ENCODE peak calls at places on chromosomes 7 and 10, in six cellular contexts. I is neural progenitor cell, H is PC-3, Z is SK-N-SH, M is HCT116, F is MM.1S. D is an unnamed sample.

GRCh38 chr10:34046651-34047050 is 712.2 kb upstream of the NRP1 start:
- DNase-seq in I (no peak), H (no peak), Z (no peak), M (no peak), F (no peak), D (no peak)

GRCh38 chr7:94043299-94043698 is 39.1 kb upstream of the BET1 start:
- DNase-seq in I (no peak), H (peak), Z (no peak), M (no peak), F (no peak), D (peak)

GRCh38 chr7:50497068-50497642 is 47.0 kb upstream of the FIGNL1 start:
- DNase-seq in I (no peak), H (no peak), Z (peak), M (no peak), F (no peak), D (peak)

GRCh38 chr7:37645276-37646040 is 38.1 kb upstream of the GPR141 start:
- DNase-seq in I (no peak), H (no peak), Z (no peak), M (no peak), F (peak), D (no peak)

GRCh38 chr7:141221007-141221612 is 147.2 kb downstream of the TMEM178B start:
- DNase-seq in I (peak), H (peak), Z (no peak), M (no peak), F (peak), D (no peak)

GRCh38 chr7:107779647-107780099 is 23.4 kb downstream of the SLC26A3 start:
- DNase-seq in I (no peak), H (no peak), Z (no peak), M (no peak), F (no peak), D (no peak)

GRCh38 chr10:104020020-104020419 is 53.1 kb downstream of the SLK start:
- DNase-seq in I (no peak), H (no peak), Z (no peak), M (no peak), F (no peak), D (no peak)

GRCh38 chr7:156473476-156474240 is 166.9 kb upstream of the RNF32 start:
- DNase-seq in I (peak), H (peak), Z (peak), M (peak), F (peak), D (peak)

GRCh38 chr7:92331508-92331907 is 85.7 kb downstream of the ANKIB1 start:
- DNase-seq in I (no peak), H (no peak), Z (no peak), M (no peak), F (no peak), D (no peak)

GRCh38 chr7:50145801-50146338 is 52.8 kb upstream of the ZPBP start:
- DNase-seq in I (no peak), H (no peak), Z (no peak), M (no peak), F (no peak), D (no peak)

GRCh38 chr10:118760265-118760664 is 5.5 kb upstream of the CACUL1 start:
- DNase-seq in I (peak), H (no peak), Z (no peak), M (no peak), F (no peak), D (no peak)

GRCh38 chr10:121681171-121681752 is 83.0 kb upstream of the FGFR2 start:
- DNase-seq in I (peak), H (no peak), Z (no peak), M (no peak), F (no peak), D (no peak)

GRCh38 chr10:61978965-61979364 is 77.5 kb downstream of the ARID5B start:
- DNase-seq in I (no peak), H (peak), Z (no peak), M (no peak), F (no peak), D (no peak)

GRCh38 chr10:68826764-68827591 is at the start of gene STOX1:
- DNase-seq in I (peak), H (peak), Z (peak), M (peak), F (peak), D (peak)

GRCh38 chr7:41808541-41808940 is 105.7 kb upstream of the INHBA start:
- DNase-seq in I (peak), H (no peak), Z (no peak), M (no peak), F (no peak), D (no peak)

GRCh38 chr7:122291189-122291588 is 13.4 kb downstream of the FEZF1 start:
- DNase-seq in I (no peak), H (no peak), Z (no peak), M (no peak), F (no peak), D (no peak)

GRCh38 chr7:55019329-55019690 is 493 bp downstream of the EGFR start:
- DNase-seq in I (peak), H (peak), Z (no peak), M (no peak), F (no peak), D (peak)

GRCh38 chr7:151063212-151063561 is 3.8 kb downstream of the SLC4A2 start:
- DNase-seq in I (no peak), H (peak), Z (no peak), M (no peak), F (no peak), D (peak)

GRCh38 chr10:70753841-70754621 is 31.1 kb downstream of the TBATA start:
- DNase-seq in I (no peak), H (no peak), Z (no peak), M (no peak), F (no peak), D (peak)

GRCh38 chr10:29141761-29142160 is 147.1 kb upstream of the LYZL1 start:
- DNase-seq in I (no peak), H (peak), Z (peak), M (no peak), F (no peak), D (peak)

GRCh38 chr7:26574476-26574875 is 282.8 kb downstream of the SNX10 start:
- DNase-seq in I (no peak), H (peak), Z (no peak), M (no peak), F (no peak), D (peak)

GRCh38 chr10:44925811-44926760 is 14.9 kb downstream of the TMEM72 start:
- DNase-seq in I (no peak), H (no peak), Z (no peak), M (no peak), F (no peak), D (no peak)

GRCh38 chr7:80410081-80410480 is 101.8 kb downstream of the GNAT3 start:
- DNase-seq in I (peak), H (no peak), Z (no peak), M (no peak), F (no peak), D (peak)

GRCh38 chr10:35005868-35006267 is 84.3 kb downstream of the CUL2 start:
- DNase-seq in I (no peak), H (peak), Z (no peak), M (no peak), F (no peak), D (peak)

GRCh38 chr10:51159841-51160240 is 85.6 kb downstream of the PRKG1 start:
- DNase-seq in I (no peak), H (no peak), Z (no peak), M (no peak), F (no peak), D (peak)

GRCh38 chr7:47677664-47678063 is 95.8 kb upstream of the TNS3 start:
- DNase-seq in I (no peak), H (peak), Z (no peak), M (no peak), F (no peak), D (peak)

GRCh38 chr7:138752568-138753518 is 45.0 kb upstream of the TMEM213 start:
- DNase-seq in I (peak), H (peak), Z (peak), M (peak), F (peak), D (peak)

GRCh38 chr7:100837099-100837836 is 9.9 kb upstream of the EPHB4 start:
- DNase-seq in I (peak), H (no peak), Z (peak), M (peak), F (peak), D (peak)

GRCh38 chr7:134703241-134703594 is 56.6 kb downstream of the BPGM start:
- DNase-seq in I (no peak), H (no peak), Z (no peak), M (no peak), F (no peak), D (no peak)

GRCh38 chr10:45006631-45007030 is 5.9 kb downstream of the ZNF22 start:
- DNase-seq in I (no peak), H (no peak), Z (no peak), M (no peak), F (no peak), D (no peak)

GRCh38 chr10:111089293-111089692 is 12.5 kb downstream of the ADRA2A start:
- DNase-seq in I (no peak), H (no peak), Z (no peak), M (no peak), F (no peak), D (no peak)

GRCh38 chr10:132272061-132272766 is 35.5 kb downstream of the STK32C start:
- DNase-seq in I (no peak), H (no peak), Z (no peak), M (no peak), F (no peak), D (peak)

GRCh38 chr10:34815174-34816066 is at the start of gene PARD3:
- DNase-seq in I (peak), H (peak), Z (peak), M (no peak), F (peak), D (peak)

GRCh38 chr7:85682819-85683218 is 496.0 kb upstream of the SEMA3D start:
- DNase-seq in I (no peak), H (no peak), Z (no peak), M (no peak), F (no peak), D (peak)

GRCh38 chr10:131577178-131577555 is 265.6 kb upstream of the TCERG1L start:
- DNase-seq in I (no peak), H (no peak), Z (no peak), M (no peak), F (no peak), D (no peak)

GRCh38 chr10:110190170-110190569 is 17.2 kb upstream of the MXI1 start:
- DNase-seq in I (no peak), H (no peak), Z (no peak), M (no peak), F (no peak), D (no peak)

GRCh38 chr7:39589323-39590111 is 23.3 kb downstream of the YAE1 start:
- DNase-seq in I (peak), H (peak), Z (no peak), M (peak), F (peak), D (peak)

GRCh38 chr7:19069842-19070241 is 47.6 kb downstream of the TWIST1 start:
- DNase-seq in I (peak), H (peak), Z (no peak), M (no peak), F (no peak), D (no peak)

GRCh38 chr10:121702351-121703320 is 104.4 kb upstream of the FGFR2 start:
- DNase-seq in I (no peak), H (peak), Z (no peak), M (no peak), F (no peak), D (peak)

GRCh38 chr7:95578299-95578855 is 17.9 kb downstream of the PDK4 start:
- DNase-seq in I (no peak), H (no peak), Z (no peak), M (no peak), F (peak), D (no peak)

DNA sequence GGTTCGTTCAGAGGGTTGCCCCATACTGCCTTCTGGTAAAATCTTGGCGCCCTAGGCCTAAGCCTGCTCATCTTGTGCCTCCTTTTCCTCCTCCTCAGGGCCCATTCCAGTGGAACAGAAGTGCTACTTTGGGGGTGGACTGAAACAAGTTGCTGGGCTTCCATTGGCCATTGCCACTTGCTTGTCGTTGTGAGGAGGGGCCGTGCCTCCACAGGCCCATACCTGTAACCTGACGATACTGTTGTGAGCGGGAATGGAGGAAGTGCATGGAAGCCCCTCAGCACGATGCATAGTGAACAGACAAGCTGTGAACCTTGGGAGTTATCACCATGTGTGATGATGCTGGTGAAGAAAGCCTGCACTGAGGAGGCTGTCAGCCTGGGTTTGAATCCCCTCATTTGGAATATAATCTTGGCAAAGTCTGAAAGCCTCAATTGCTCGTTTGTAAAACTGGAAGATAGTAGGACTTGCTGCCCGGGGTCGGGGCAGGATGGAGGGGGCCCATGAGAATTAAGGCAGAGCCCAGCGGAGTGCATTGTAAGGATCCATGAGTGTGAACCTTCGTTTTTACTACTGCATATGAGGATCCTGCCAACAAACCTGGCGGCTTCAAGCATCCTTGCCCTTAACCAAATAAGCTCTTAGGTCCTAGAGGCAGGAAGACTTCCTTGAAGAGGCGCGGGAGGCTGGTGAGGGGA is 671 bp upstream of the PAPSS2 start:
- DNase-seq in I (no peak), H (no peak), Z (no peak), M (no peak), F (no peak), D (no peak)
- H3K9ac ChIP-seq in I (no peak), H (no peak), Z (peak), M (no peak), F (no peak), D (peak)

DNA sequence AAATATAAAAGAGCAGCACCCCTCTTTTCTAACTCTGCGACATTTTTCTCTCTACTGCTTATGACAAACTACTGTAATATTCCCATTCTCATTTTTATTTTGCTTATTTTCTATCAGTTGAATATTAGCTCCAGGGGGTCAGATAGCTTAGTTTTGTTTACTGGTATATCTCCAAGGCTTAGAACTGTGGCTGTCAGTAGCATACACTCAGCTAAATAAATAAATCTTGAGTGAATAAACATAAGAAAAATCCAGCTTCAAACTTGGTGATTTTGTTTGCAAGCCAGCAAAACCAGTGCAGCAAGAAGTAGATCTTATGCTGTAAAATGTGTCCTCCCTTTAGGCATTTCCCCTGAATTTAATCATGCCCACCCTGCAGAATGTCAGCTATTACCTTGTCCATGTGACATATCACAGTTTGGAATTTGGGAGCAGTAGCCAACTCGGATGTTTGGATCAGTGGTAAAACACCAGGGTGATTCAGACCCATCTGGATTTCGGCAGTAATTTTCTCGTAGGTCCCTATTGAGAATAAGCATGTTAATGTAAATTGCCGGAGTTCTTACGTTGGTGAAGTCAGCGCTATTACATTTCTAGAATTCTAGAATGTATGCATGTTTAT is 44.2 kb downstream of the HGF start:
- DNase-seq in I (no peak), H (peak), Z (peak), M (no peak), F (no peak), D (peak)
- TF ChIP-seq EZH2phosphoT487 in I (no peak), H (no peak), Z (no peak), M (no peak), F (no peak), D (no peak)

GRCh38 chr10:30786906-30787305 is 157.4 kb upstream of the LYZL2 start:
- DNase-seq in I (no peak), H (no peak), Z (no peak), M (no peak), F (no peak), D (no peak)

GRCh38 chr10:30784521-30784895 is 155.0 kb upstream of the LYZL2 start:
- DNase-seq in I (no peak), H (no peak), Z (no peak), M (no peak), F (peak), D (peak)

GRCh38 chr10:30783939-30784500 is 154.5 kb upstream of the LYZL2 start:
- DNase-seq in I (peak), H (peak), Z (peak), M (peak), F (peak), D (peak)

GRCh38 chr10:30786131-30786530 is 156.6 kb upstream of the LYZL2 start:
- DNase-seq in I (no peak), H (peak), Z (no peak), M (no peak), F (no peak), D (peak)

GRCh38 chr10:30784896-30785605 is 155.5 kb upstream of the LYZL2 start:
- DNase-seq in I (peak), H (no peak), Z (peak), M (no peak), F (peak), D (peak)
- H3K9ac ChIP-seq in I (no peak), H (no peak), Z (peak), M (no peak), F (peak), D (peak)

GRCh38 chr10:1270490-1270889 is 214.3 kb downstream of the WDR37 start:
- DNase-seq in I (no peak), H (no peak), Z (no peak), M (no peak), F (no peak), D (no peak)
- TF ChIP-seq EZH2phosphoT487 in I (no peak), H (no peak), Z (no peak), M (no peak), F (no peak), D (no peak)

GRCh38 chr7:1050956-1051690 is 6.8 kb downstream of the GPR146 start:
- DNase-seq in I (no peak), H (no peak), Z (no peak), M (no peak), F (no peak), D (no peak)

GRCh38 chr7:1050254-1050906 is 6.0 kb downstream of the GPR146 start:
- DNase-seq in I (no peak), H (no peak), Z (no peak), M (no peak), F (no peak), D (no peak)

GRCh38 chr7:1053816-1054370 is 9.5 kb downstream of the GPR146 start:
- DNase-seq in I (peak), H (no peak), Z (no peak), M (no peak), F (no peak), D (no peak)

GRCh38 chr7:1053002-1053411 is 8.7 kb downstream of the GPR146 start:
- DNase-seq in I (peak), H (no peak), Z (no peak), M (no peak), F (no peak), D (no peak)

DNA sequence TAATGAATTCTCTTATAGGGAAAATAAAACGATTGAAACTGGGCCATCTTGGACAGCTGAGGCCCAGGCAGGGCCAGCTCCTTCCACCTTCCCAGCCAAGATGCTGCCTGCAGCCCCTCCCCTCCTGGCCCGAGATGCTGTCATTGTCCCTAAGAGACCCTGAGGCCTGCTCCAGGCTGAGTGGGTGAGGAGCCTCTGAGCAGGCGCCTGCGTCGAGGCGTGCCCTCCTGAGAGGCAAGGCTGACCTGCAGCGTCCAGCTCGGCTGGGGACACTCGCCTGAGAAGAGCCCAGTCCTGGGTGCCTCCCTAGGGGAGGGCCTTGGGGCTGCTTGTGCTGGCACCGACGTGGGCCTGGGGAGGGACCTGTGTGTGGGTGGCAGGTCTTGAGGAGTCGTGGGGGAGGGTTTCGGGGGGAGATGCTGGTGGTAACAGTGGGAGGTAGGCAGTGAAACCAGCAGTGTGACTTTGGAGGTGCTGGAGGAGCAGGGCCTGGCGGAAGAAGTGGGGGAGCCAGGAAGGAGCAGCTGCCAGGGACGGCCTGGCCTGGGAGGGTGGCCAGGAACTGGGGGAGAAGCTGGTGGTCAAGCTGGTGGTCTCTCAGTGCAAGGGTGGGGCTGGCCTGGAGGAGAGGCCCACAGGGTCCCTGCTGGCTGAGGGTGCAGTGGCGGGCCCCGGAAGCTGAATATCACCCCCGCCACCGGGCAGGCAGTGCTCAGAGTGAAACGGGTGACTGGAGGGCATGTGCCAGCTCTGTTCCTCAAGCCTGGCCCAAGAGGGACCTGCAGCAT is 7.9 kb downstream of the GPR146 start:
- DNase-seq in I (no peak), H (no peak), Z (no peak), M (no peak), F (no peak), D (no peak)
- H3K9ac ChIP-seq in I (no peak), H (no peak), Z (no peak), M (no peak), F (no peak), D (no peak)

DNA sequence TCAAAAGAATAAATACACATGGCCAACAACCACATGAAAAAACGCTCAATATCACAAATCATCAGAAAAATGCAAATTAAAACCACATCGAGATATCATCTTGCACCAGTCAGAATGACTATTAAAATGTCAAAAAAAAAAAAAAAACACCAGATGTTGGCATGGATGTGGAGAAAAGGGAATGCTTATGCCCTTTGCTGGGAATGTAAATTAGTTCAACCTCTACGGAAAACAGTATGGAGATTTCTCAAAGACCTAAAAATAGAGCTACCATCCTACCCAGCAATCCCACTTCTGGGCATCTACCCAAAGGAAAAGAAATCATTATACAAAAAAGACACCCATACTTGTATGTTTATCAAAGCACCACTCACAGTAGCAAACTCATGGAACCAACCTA is 45.0 kb upstream of the DIP2C start:
- DNase-seq in I (no peak), H (no peak), Z (no peak), M (no peak), F (no peak), D (peak)
- TF ChIP-seq EZH2phosphoT487 in I (no peak), H (no peak), Z (no peak), M (no peak), F (no peak), D (no peak)

D was measured in GM23248.